ENCODE peak calls at places on chromosome 3, in nine cellular contexts. Z is NCI-H774, Q is nephron progenitor cell, X is NCI-H1092 treated with DMSO at 0.1 percent for 48 hours, L is tibial artery, R is activated gamma-delta T cell treated with Interleukin-2 at 50 U/mL for 16 hours, O is T-helper 1 cell, E is NCI-H226, I is lower lobe of right lung. G is an unnamed sample.

GRCh38 chr3:99126291-99126690 is 224.8 kb upstream of the DCBLD2 start:
- DNase-seq in Z (no peak), Q (no peak), X (no peak), L (no peak), R (no peak), O (no peak), E (peak; percentile 69), I (no peak), G (peak; percentile 30)

GRCh38 chr3:43291546-43291945 is 5.2 kb downstream of the SNRK start:
- DNase-seq in Z (no peak), Q (no peak), X (no peak), L (no peak), R (no peak), O (no peak), E (peak; percentile 32), I (no peak), G (no peak)

GRCh38 chr3:97804471-97804870 is 17.3 kb upstream of the CRYBG3 start:
- DNase-seq in Z (no peak), Q (no peak), X (no peak), L (no peak), R (no peak), O (no peak), E (no peak), I (no peak), G (no peak)

GRCh38 chr3:29683306-29683993 is 402.6 kb downstream of the RBMS3 start:
- DNase-seq in Z (no peak), Q (no peak), X (no peak), L (no peak), R (no peak), O (no peak), E (peak; percentile 95), I (no peak), G (peak; percentile 17)

GRCh38 chr3:127750226-127751031 is 71.9 kb downstream of the MGLL start:
- DNase-seq in Z (no peak), Q (no peak), X (peak; percentile 50), L (no peak), R (no peak), O (no peak), E (peak; percentile 73), I (no peak), G (peak; percentile 84)

GRCh38 chr3:28326458-28326926 is 22.0 kb upstream of the ZCWPW2 start:
- DNase-seq in Z (no peak), Q (no peak), X (no peak), L (no peak), R (peak; percentile 33), O (peak; percentile 16), E (no peak), I (no peak), G (no peak)

GRCh38 chr3:155676252-155676981 is 68.5 kb downstream of the PLCH1 start:
- DNase-seq in Z (peak; percentile 55), Q (no peak), X (no peak), L (no peak), R (no peak), O (no peak), E (peak; percentile 53), I (no peak), G (peak; percentile 11)

GRCh38 chr3:172711457-172711800 is 562 bp upstream of the NCEH1 start:
- DNase-seq in Z (peak; percentile 34), Q (no peak), X (no peak), L (no peak), R (no peak), O (no peak), E (no peak), I (no peak), G (peak; percentile 87)